ENCODE peak calls at places on chromosomes 2 and 18, in six cellular contexts. G is MM.1S, V is iris pigment epithelial cell, M is endothelial cell, T is tibial artery, C is NCI-H1105. Z is an unnamed sample.

GRCh38 chr2:218397502-218398436 is 1.9 kb upstream of the CTDSP1 start:
- DNase-seq in M (peak), T (peak), G (no peak), C (peak), V (peak), Z (peak)

GRCh38 chr2:30178618-30179404 is 32.0 kb downstream of the YPEL5 start:
- DNase-seq in V (peak), T (peak), M (no peak), G (no peak), C (no peak), Z (peak)

GRCh38 chr2:85741811-85742507 is 11.8 kb upstream of the ATOH8 start:
- DNase-seq in C (peak), V (peak), G (no peak), T (peak), M (no peak), Z (peak)

GRCh38 chr2:217622205-217622621 is 380.6 kb downstream of the TNS1 start:
- DNase-seq in C (peak), M (no peak), G (no peak), V (peak), T (no peak), Z (peak)

GRCh38 chr2:167480232-167480985 is 592.1 kb downstream of the XIRP2 start:
- DNase-seq in T (no peak), C (no peak), G (peak), V (no peak), M (no peak), Z (no peak)

GRCh38 chr2:17538022-17538843 is 2.3 kb upstream of the VSNL1 start:
- DNase-seq in G (peak), T (no peak), C (no peak), V (no peak), M (peak), Z (peak)

GRCh38 chr2:180017764-180018163 is 10.7 kb upstream of the CWC22 start:
- DNase-seq in V (peak), C (no peak), T (peak), G (no peak), M (no peak), Z (no peak)

GRCh38 chr2:167939513-167940360 is 307.7 kb downstream of the STK39 start:
- DNase-seq in V (no peak), T (no peak), G (no peak), C (no peak), M (no peak), Z (no peak)

GRCh38 chr2:191322838-191323506 is 77.8 kb downstream of the MYO1B start:
- DNase-seq in V (no peak), C (no peak), T (no peak), G (no peak), M (no peak), Z (no peak)

GRCh38 chr2:241358470-241358869 is 2.4 kb downstream of the FARP2 start:
- DNase-seq in M (no peak), C (no peak), G (peak), T (no peak), V (no peak), Z (peak)

GRCh38 chr18:21262244-21262643 is 20.2 kb downstream of the GREB1L start:
- DNase-seq in G (no peak), T (no peak), V (no peak), C (no peak), M (no peak), Z (no peak)

GRCh38 chr2:160993543-160994090 is 166.6 kb upstream of the TANK start:
- DNase-seq in M (no peak), V (peak), G (no peak), T (no peak), C (no peak), Z (no peak)

GRCh38 chr2:27216416-27217137 is 592 bp upstream of the CAD start:
- DNase-seq in M (no peak), G (no peak), C (no peak), V (no peak), T (no peak), Z (no peak)

GRCh38 chr2:19538411-19538963 is 180.1 kb upstream of the OSR1 start:
- DNase-seq in G (no peak), C (no peak), M (no peak), T (peak), V (peak), Z (peak)

GRCh38 chr18:24456549-24456948 is 3.9 kb upstream of the HRH4 start:
- DNase-seq in V (no peak), C (no peak), M (no peak), G (no peak), T (no peak), Z (no peak)

GRCh38 chr2:86170449-86170848 is 24.8 kb downstream of the IMMT start:
- DNase-seq in T (no peak), M (no peak), V (no peak), C (no peak), G (no peak), Z (no peak)

GRCh38 chr2:35099345-35099744 is 1256.2 kb upstream of the CRIM1 start:
- DNase-seq in G (no peak), T (no peak), C (no peak), V (no peak), M (no peak), Z (no peak)

GRCh38 chr18:3452750-3453539 is 3.0 kb downstream of the TGIF1 start:
- DNase-seq in G (no peak), M (peak), V (peak), C (no peak), T (no peak), Z (peak)

GRCh38 chr18:46660955-46661749 is 4.1 kb upstream of the LOXHD1 start:
- DNase-seq in G (no peak), C (no peak), V (peak), T (no peak), M (peak), Z (no peak)

GRCh38 chr2:209661286-209661685 is 110.3 kb upstream of the UNC80 start:
- DNase-seq in V (no peak), C (peak), M (peak), T (no peak), G (no peak), Z (no peak)

GRCh38 chr18:78765142-78765541 is 214.5 kb upstream of the SALL3 start:
- DNase-seq in V (no peak), T (no peak), C (no peak), M (no peak), G (no peak), Z (no peak)

GRCh38 chr18:3213231-3214059 is 6.3 kb downstream of the MYOM1 start:
- DNase-seq in C (no peak), G (peak), M (no peak), T (no peak), V (peak), Z (no peak)

GRCh38 chr2:26693287-26693849 is 846 bp downstream of the KCNK3 start:
- DNase-seq in T (no peak), V (no peak), C (peak), G (no peak), M (no peak), Z (no peak)

GRCh38 chr18:76938619-76939018 is 116.3 kb downstream of the ZNF236 start:
- DNase-seq in G (no peak), T (no peak), M (no peak), V (no peak), C (no peak), Z (no peak)

GRCh38 chr2:10380048-10380926 is 67.8 kb downstream of the ODC1 start:
- DNase-seq in G (no peak), V (peak), T (no peak), M (no peak), C (no peak), Z (no peak)

GRCh38 chr2:216031960-216032689 is 18.8 kb upstream of the MREG start:
- DNase-seq in C (no peak), T (no peak), M (no peak), V (peak), G (no peak), Z (no peak)

GRCh38 chr2:81260320-81260719 is 955.8 kb upstream of the LRRTM1 start:
- DNase-seq in V (no peak), T (no peak), M (no peak), G (no peak), C (no peak), Z (no peak)

GRCh38 chr18:3060667-3061580 is 48.0 kb upstream of the LPIN2 start:
- DNase-seq in V (no peak), T (no peak), M (no peak), G (peak), C (no peak), Z (no peak)

GRCh38 chr2:39058101-39058500 is 62.8 kb downstream of the SOS1 start:
- DNase-seq in C (no peak), V (no peak), M (no peak), T (no peak), G (no peak), Z (no peak)

GRCh38 chr2:18074476-18074875 is 196.0 kb downstream of the KCNS3 start:
- DNase-seq in C (no peak), V (peak), G (no peak), M (no peak), T (no peak), Z (no peak)

GRCh38 chr2:147033046-147033445 is 811.8 kb upstream of the ACVR2A start:
- DNase-seq in T (no peak), G (no peak), M (no peak), C (no peak), V (peak), Z (no peak)

GRCh38 chr18:76339246-76339620 is 155.8 kb downstream of the ZNF516 start:
- DNase-seq in V (no peak), M (no peak), G (no peak), C (no peak), T (no peak), Z (no peak)

GRCh38 chr2:119700866-119701265 is 21.9 kb downstream of the TMEM177 start:
- DNase-seq in V (no peak), G (no peak), M (no peak), C (no peak), T (no peak), Z (no peak)

GRCh38 chr2:11822746-11823411 is 76.4 kb downstream of the LPIN1 start:
- DNase-seq in C (no peak), T (no peak), V (peak), M (no peak), G (no peak), Z (peak)

GRCh38 chr18:2979027-2979570 is 33.8 kb downstream of the LPIN2 start:
- DNase-seq in G (no peak), C (no peak), V (peak), T (no peak), M (no peak), Z (no peak)

GRCh38 chr2:33298233-33298632 is 178.2 kb upstream of the RASGRP3 start:
- DNase-seq in M (no peak), C (no peak), V (peak), T (no peak), G (no peak), Z (no peak)